ENCODE peak calls at places on chromosomes 1 and 21, in four cellular contexts. D is neuronal stem cell, N is AG04450, V is heart left ventricle. H is an unnamed sample. For H3K9me3, the result is how much of the 10 kb centered on the place peaks cover.

GRCh38 chr1:92051948-92052347 is 22.2 kb downstream of the EPHX4 start:
- DNase-seq in D (no peak), N (no peak), V (no peak), H (no peak)

GRCh38 chr1:63199666-63200065 is 122.7 kb upstream of the FOXD3 start:
- DNase-seq in D (peak), N (no peak), V (no peak), H (no peak)

GRCh38 chr1:225209153-225209552 is 218.7 kb downstream of the LBR start:
- DNase-seq in D (no peak), N (no peak), V (no peak), H (no peak)

GRCh38 chr1:195894411-195894810 is 713.8 kb downstream of the KCNT2 start:
- DNase-seq in D (no peak), N (no peak), V (no peak), H (no peak)

GRCh38 chr1:36153476-36153875 is 2.5 kb upstream of the MAP7D1 start:
- DNase-seq in D (no peak), N (no peak), V (no peak), H (no peak)

GRCh38 chr1:229148041-229148671 is 122.8 kb upstream of the RAB4A start:
- DNase-seq in D (no peak), N (no peak), V (no peak), H (no peak)

GRCh38 chr1:245748246-245748645 is 593.5 kb downstream of the KIF26B start:
- DNase-seq in D (peak), N (no peak), V (no peak), H (no peak)

GRCh38 chr21:46095814-46096595 is 1.9 kb upstream of the COL6A2 start:
- DNase-seq in D (no peak), N (no peak), V (no peak), H (no peak)

GRCh38 chr1:107228704-107229103 is 87.9 kb downstream of the NTNG1 start:
- DNase-seq in D (no peak), N (no peak), V (no peak), H (no peak)

GRCh38 chr1:156140879-156141707 is 12.3 kb upstream of the SEMA4A start:
- DNase-seq in D (peak), N (no peak), V (no peak), H (no peak)

GRCh38 chr1:109447524-109447923 is 18.8 kb upstream of the SYPL2 start:
- DNase-seq in D (no peak), N (no peak), V (no peak), H (no peak)

GRCh38 chr21:31338892-31339368 is 5.1 kb downstream of the TIAM1 start:
- DNase-seq in D (no peak), N (no peak), V (no peak), H (no peak)

GRCh38 chr1:246169019-246169418 is 338.1 kb downstream of the SMYD3 start:
- DNase-seq in D (no peak), N (no peak), V (no peak), H (no peak)

GRCh38 chr1:209375681-209376360 is 207.7 kb upstream of the CAMK1G start:
- DNase-seq in D (no peak), N (no peak), V (no peak), H (no peak)

GRCh38 chr21:42391297-42391696 is 4.6 kb downstream of the TMPRSS3 start:
- DNase-seq in D (no peak), N (no peak), V (peak), H (no peak)

GRCh38 chr1:110068646-110069301 is 1.7 kb downstream of the ALX3 start:
- DNase-seq in D (no peak), N (no peak), V (no peak), H (no peak)

GRCh38 chr1:44664730-44665370 is 9.4 kb downstream of the TMEM53 start:
- DNase-seq in D (no peak), N (no peak), V (no peak), H (no peak)

GRCh38 chr1:110393691-110394564 is 3.1 kb upstream of the SLC16A4 start:
- DNase-seq in D (no peak), N (peak), V (no peak), H (no peak)

GRCh38 chr1:167294528-167294927 is 73.8 kb downstream of the POU2F1 start:
- DNase-seq in D (no peak), N (no peak), V (no peak), H (no peak)

GRCh38 chr1:86848654-86849053 is 65.3 kb downstream of the SELENOF start:
- DNase-seq in D (no peak), N (no peak), V (no peak), H (no peak)

GRCh38 chr1:42240964-42241755 is 76.6 kb upstream of the GUCA2A start:
- DNase-seq in D (no peak), N (no peak), V (no peak), H (no peak)

GRCh38 chr1:13801232-13801631 is 101.2 kb downstream of the PRDM2 start:
- DNase-seq in D (no peak), N (no peak), V (no peak), H (no peak)
- H3K27ac ChIP-seq in D (no peak), N (no peak), V (no peak), H (no peak)

GRCh38 chr1:48402619-48403018 is 69.4 kb downstream of the SPATA6 start:
- DNase-seq in D (no peak), N (no peak), V (no peak), H (no peak)
- H3K9me3 ChIP-seq in D (under half), N (under half), V (under half), H (under half)

GRCh38 chr1:173122344-173122880 is 71.7 kb upstream of the TNFSF18 start:
- DNase-seq in D (no peak), N (no peak), V (no peak), H (no peak)
- H3K27ac ChIP-seq in D (no peak), N (peak), V (peak), H (peak)

DNA sequence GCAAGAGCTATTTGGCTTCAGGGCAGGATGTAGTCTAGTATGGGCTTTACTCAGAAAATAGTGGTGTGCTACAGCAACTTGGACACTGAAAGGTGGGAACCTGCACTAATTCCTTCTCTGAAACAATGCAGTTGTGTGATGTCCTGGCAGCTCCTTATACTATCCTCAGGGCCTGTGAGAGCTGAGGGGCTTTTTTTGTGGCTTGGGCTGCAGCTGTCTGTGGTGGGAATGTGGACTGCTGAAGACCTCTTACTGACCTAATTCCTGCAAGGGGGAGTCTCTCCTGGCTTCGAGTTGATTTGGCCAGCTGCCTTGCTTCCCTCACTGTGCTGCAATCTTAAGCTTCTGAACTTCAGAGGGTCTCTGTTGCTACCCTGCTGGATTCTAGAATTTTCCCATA is 22.3 kb upstream of the CHODL start:
- DNase-seq in D (no peak), N (no peak), V (no peak), H (no peak)
- H3K9me3 ChIP-seq in D (under half), N (under half), V (under half), H (under half)

DNA sequence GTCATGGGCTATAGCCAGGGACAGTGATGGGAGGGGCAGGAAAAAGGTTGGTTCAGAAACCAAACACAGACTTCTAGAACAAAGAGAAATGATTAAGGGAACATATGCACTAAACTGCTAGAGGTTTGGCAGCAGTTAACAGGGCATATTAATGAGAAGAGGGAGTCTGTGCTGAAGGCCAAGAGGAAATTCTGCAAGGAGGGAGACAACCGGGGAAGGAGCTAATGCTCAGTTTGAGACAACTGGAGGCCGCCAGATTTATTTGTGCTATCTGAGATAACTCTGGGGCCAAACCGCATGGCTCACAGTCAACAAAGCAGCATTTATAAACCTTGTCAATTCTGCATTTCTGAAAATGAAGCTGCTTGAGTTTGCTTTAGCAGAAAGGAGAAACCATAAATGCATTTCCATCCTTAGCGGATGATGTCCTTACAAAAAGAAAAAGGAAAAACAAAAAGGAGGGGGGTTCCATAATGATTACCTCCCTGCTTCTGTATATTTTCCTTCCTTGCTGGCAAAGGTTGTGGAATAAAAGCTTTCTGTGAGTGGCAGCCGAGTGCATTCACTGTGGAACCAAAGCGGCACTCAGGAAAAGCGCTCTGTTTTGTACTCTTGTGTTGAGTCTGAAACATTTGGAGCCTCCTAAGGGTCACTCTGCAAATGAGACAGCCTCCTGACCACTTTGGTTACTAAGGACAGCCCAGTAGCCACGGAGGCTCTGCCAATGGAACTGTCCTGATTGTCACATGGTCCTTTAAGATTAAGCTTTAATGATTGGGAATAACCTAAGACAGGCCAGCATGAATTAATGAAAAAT is 70.3 kb downstream of the SIM2 start:
- DNase-seq in D (no peak), N (no peak), V (no peak), H (no peak)
- H3K27ac ChIP-seq in D (no peak), N (no peak), V (peak), H (no peak)